ENCODE peak calls at places on chromosomes 12 and 14, in six cellular contexts. X, A, C, W, S and L are unnamed samples.

GRCh38 chr14:93033983-93034670 is 81.6 kb downstream of the ITPK1 start:
- DNase-seq in C (no peak), A (peak), S (no peak), W (peak), X (peak), L (no peak)

GRCh38 chr12:62525306-62525705 is 58.7 kb downstream of the MON2 start:
- DNase-seq in C (no peak), X (no peak), S (no peak), A (no peak), W (no peak), L (no peak)

GRCh38 chr12:108442077-108442476 is 73.0 kb upstream of the FICD start:
- DNase-seq in W (no peak), S (no peak), X (peak), C (no peak), A (peak), L (no peak)

GRCh38 chr12:45214071-45214470 is 1.8 kb upstream of the ANO6 start:
- DNase-seq in X (no peak), A (no peak), S (no peak), C (no peak), W (no peak), L (no peak)

GRCh38 chr14:96497087-96497486 is 5.1 kb upstream of the PAPOLA start:
- DNase-seq in A (no peak), S (no peak), W (no peak), C (no peak), X (no peak), L (no peak)

GRCh38 chr12:113070117-113070906 is 13.8 kb downstream of the DTX1 start:
- DNase-seq in S (no peak), A (no peak), X (no peak), C (peak), W (peak), L (no peak)

GRCh38 chr12:104668274-104668718 is 211.5 kb downstream of the CHST11 start:
- DNase-seq in X (no peak), W (no peak), C (no peak), A (no peak), S (no peak), L (no peak)

GRCh38 chr14:74502236-74503019 is 8.9 kb downstream of the ISCA2 start:
- DNase-seq in A (peak), W (no peak), X (peak), C (no peak), S (peak), L (no peak)

GRCh38 chr14:72856530-72857264 is 37.2 kb downstream of the DPF3 start:
- DNase-seq in X (no peak), W (no peak), S (no peak), C (no peak), A (no peak), L (no peak)

GRCh38 chr12:76026643-76027063 is 4.9 kb downstream of the PHLDA1 start:
- DNase-seq in X (no peak), W (no peak), A (no peak), C (no peak), S (peak), L (no peak)

GRCh38 chr12:93146278-93146939 is 217.3 kb upstream of the EEA1 start:
- DNase-seq in X (no peak), S (no peak), C (no peak), W (no peak), A (no peak), L (no peak)

GRCh38 chr14:31027847-31028246 is 1.7 kb upstream of the STRN3 start:
- DNase-seq in A (no peak), C (no peak), W (no peak), X (no peak), S (no peak), L (no peak)

GRCh38 chr14:21486640-21487087 is 9.7 kb downstream of the TOX4 start:
- DNase-seq in A (no peak), X (no peak), C (no peak), W (no peak), S (no peak), L (peak)

GRCh38 chr14:95870772-95871171 is 5.9 kb upstream of the TUNAR start:
- DNase-seq in C (no peak), A (no peak), X (no peak), S (no peak), W (no peak), L (no peak)

GRCh38 chr12:10612954-10613333 is 465 bp downstream of the MAGOHB start:
- DNase-seq in A (no peak), C (no peak), S (no peak), X (peak), W (no peak), L (no peak)

GRCh38 chr12:10614056-10614370 is 604 bp upstream of the MAGOHB start:
- DNase-seq in X (peak), A (no peak), S (no peak), W (no peak), C (no peak), L (no peak)

GRCh38 chr12:10613334-10614055 is at the start of gene MAGOHB:
- DNase-seq in W (peak), X (peak), C (peak), S (peak), A (peak), L (peak)

GRCh38 chr12:10617868-10618267 is 4.5 kb upstream of the MAGOHB start:
- DNase-seq in X (no peak), A (no peak), S (no peak), C (no peak), W (no peak), L (no peak)

GRCh38 chr12:10615532-10615931 is 2.1 kb upstream of the MAGOHB start:
- DNase-seq in X (no peak), S (peak), C (no peak), W (no peak), A (no peak), L (no peak)
- TF ChIP-seq CTCF in X (no peak), S (no peak), C (no peak), W (no peak), A (peak), L (no peak)

GRCh38 chr14:50792634-50793068 is 38.3 kb downstream of the NIN start:
- DNase-seq in S (no peak), C (no peak), A (no peak), X (no peak), W (no peak), L (no peak)
- H3K27ac ChIP-seq in S (no peak), C (no peak), A (no peak), X (no peak), W (no peak), L (no peak)

GRCh38 chr14:53934778-53935414 is 21.7 kb downstream of the BMP4 start:
- DNase-seq in X (no peak), C (no peak), S (no peak), W (no peak), A (no peak), L (no peak)

GRCh38 chr14:53925201-53925766 is 31.3 kb downstream of the BMP4 start:
- DNase-seq in S (no peak), C (no peak), A (no peak), W (no peak), X (no peak), L (no peak)

GRCh38 chr14:53927171-53927570 is 29.5 kb downstream of the BMP4 start:
- DNase-seq in W (no peak), C (no peak), X (no peak), S (no peak), A (no peak), L (peak)

GRCh38 chr14:53932966-53933365 is 23.7 kb downstream of the BMP4 start:
- DNase-seq in X (no peak), S (no peak), A (no peak), W (no peak), C (no peak), L (no peak)

GRCh38 chr14:53929871-53930685 is 26.5 kb downstream of the BMP4 start:
- DNase-seq in W (peak), X (peak), A (peak), C (no peak), S (peak), L (no peak)
- TF ChIP-seq CTCF in W (peak), X (peak), A (peak), C (peak), S (peak), L (peak)

GRCh38 chr12:77062846-77063461 is 2.4 kb downstream of the E2F7 start:
- DNase-seq in W (no peak), S (no peak), C (no peak), X (no peak), A (no peak), L (peak)

GRCh38 chr12:77065361-77066204 is at the start of gene E2F7:
- DNase-seq in A (peak), S (peak), C (peak), W (peak), X (peak), L (peak)

GRCh38 chr12:77062396-77062795 is 3.0 kb downstream of the E2F7 start:
- DNase-seq in X (no peak), A (no peak), C (no peak), W (no peak), S (no peak), L (no peak)

GRCh38 chr12:77060883-77061240 is 4.5 kb downstream of the E2F7 start:
- DNase-seq in A (no peak), X (no peak), W (no peak), S (no peak), C (no peak), L (no peak)

DNA sequence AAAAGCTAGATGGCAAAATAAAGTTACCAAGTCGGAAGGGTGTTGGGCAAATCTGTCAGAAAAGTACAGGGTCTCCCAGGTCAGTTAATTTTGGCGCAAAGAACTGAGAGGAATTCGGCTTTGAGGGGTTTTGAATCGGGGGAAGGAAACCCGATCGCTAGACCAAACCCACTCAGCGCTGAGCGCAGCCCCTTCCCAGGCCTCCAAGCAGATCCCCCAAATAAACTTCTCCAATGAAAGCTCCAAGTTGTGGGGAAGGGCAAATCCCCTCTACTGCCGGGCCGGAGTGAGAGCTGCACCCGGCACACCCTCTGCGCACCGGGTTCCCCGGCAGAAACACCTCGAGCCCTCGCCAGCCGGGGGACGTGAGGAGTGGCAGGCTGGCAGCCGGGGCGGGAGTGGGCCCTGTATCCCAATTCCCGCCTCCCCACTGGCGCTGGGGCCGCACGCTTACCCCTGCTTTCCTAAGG is 443 bp downstream of the E2F7 start:
- DNase-seq in C (no peak), X (peak), S (no peak), W (no peak), A (no peak), L (no peak)
- H3K27ac ChIP-seq in C (no peak), X (peak), S (peak), W (peak), A (peak), L (no peak)

DNA sequence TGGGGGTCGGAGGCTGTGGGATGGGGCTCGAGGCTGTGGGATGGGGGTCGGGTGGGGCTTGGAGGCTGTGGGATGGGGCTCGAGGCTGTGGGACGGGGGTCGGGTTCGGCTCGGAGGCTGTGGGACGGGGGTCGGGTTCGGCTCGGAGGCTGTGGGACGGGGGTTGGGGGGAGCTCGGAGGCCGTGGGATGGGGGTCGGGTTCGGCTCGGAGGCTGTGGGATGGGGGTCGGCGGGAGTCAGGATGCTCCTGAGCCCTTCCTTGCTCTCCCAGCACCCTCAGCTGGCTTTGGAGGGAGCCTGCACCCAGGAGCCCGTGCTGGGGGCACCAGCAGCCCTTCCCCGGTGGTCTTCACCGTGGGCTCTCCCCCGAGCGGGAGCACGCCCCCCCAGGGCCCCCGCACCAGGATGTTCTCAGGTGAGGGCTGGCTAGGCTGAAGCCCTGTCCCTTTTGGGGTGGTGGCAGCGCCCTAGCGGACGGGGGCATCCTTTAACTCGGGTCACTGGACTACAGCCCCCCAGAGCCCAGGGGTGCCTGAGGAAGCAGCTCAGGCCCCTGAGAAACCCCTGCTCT is 11.9 kb upstream of the PUS1 start:
- DNase-seq in C (no peak), A (peak), X (no peak), W (no peak), S (no peak), L (no peak)
- TF ChIP-seq CTCF in C (no peak), A (no peak), X (no peak), W (no peak), S (no peak), L (no peak)

DNA sequence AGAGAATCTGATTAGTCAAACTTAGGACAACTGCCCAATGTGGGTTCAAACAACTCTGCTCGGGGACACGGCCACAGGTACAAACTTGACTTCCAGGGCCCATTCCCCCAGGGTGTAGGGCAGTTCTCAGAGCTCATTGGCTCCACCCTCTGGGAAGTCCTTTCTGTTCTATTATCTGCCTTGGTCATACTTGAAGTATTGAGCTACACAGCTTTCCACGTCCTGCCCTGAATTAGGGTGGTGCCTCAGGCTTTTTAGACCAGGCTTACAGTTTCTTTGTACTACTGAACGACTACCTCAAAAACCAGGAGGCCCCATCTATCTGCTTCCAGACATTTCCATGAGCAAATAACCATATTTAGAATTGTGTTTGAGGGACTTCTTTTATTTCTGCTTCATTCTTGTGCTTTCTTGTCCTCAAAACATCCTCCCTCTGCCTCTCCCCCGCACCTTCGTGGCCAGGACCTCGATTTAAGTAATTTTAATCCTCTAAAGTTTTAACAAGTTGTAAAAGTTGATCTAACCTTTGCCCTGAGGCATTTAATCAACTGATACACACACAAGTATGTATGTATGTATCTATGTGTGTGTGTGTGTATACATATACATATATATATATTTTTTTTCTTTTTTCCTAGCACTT is 281.8 kb upstream of the AMIGO2 start:
- DNase-seq in S (peak), W (peak), A (peak), X (no peak), C (no peak), L (no peak)
- H3K27ac ChIP-seq in S (peak), W (peak), A (no peak), X (no peak), C (peak), L (no peak)

DNA sequence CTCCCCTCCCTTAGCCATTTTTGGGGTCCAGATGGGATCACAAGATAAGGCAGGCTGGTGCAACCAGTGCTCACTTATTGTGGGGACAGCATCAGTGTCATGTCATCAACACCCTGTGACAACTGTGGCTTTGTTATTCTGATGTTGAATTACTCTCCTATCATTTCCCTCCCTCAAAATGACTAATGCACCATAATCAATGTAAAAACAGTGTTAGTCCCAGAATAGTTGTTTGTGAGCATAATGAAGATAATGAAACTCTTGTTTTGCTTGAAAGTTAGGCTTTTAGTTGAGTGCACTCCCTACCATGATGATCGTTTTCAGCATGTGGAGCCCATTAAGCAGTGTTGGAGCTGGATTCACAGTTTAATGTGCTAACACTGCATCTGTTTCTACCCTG is 151.4 kb downstream of the TMTC2 start:
- DNase-seq in C (no peak), X (no peak), A (no peak), W (no peak), S (no peak), L (no peak)
- TF ChIP-seq CTCF in C (no peak), X (no peak), A (no peak), W (no peak), S (no peak), L (no peak)